ENCODE peak calls at places on chromosome 1, in four cellular contexts. L is ovary, V is EL, G is CMK. T is an unnamed sample.

GRCh38 chr1:23343246-23344110 is 606 bp downstream of the HNRNPR start:
- DNase-seq in L (no peak), V (peak), G (no peak), T (no peak)

GRCh38 chr1:180233191-180234011 is 3.3 kb downstream of the LHX4 start:
- DNase-seq in V (no peak), G (no peak), L (no peak), T (no peak)

GRCh38 chr1:206699626-206700025 is 14.9 kb downstream of the MAPKAPK2 start:
- DNase-seq in V (no peak), G (no peak), L (no peak), T (peak)

GRCh38 chr1:23809751-23810171 is 9.2 kb upstream of the GALE start:
- DNase-seq in L (no peak), G (peak), V (peak), T (peak)

GRCh38 chr1:172476218-172476811 is 32.4 kb upstream of the PIGC start:
- DNase-seq in V (peak), L (no peak), G (no peak), T (no peak)

GRCh38 chr1:81754424-81754823 is 46.3 kb upstream of the ADGRL2 start:
- DNase-seq in L (no peak), G (no peak), V (no peak), T (no peak)

GRCh38 chr1:181391297-181391905 is 91.9 kb upstream of the CACNA1E start:
- DNase-seq in L (no peak), G (no peak), V (no peak), T (no peak)

GRCh38 chr1:21761052-21761451 is 21.9 kb downstream of the USP48 start:
- DNase-seq in L (no peak), V (no peak), G (no peak), T (peak)

T was measured in GF-D8.